ENCODE peak calls at places on chromosomes 13 and 19, in four cellular contexts. S is stimulated activated CD4-positive, alpha-beta T cell treated with anti-CD3 and anti-CD28 coated beads, Interleukin-2, amount 100 ng/mL, for 48 hours; X is progenitor cell of endocrine pancreas; J is ovary. U is an unnamed sample.

GRCh38 chr13:91112191-91112579 is 235.3 kb upstream of the MIR17HG start:
- DNase-seq in S (no peak), X (no peak), J (no peak), U (no peak)

GRCh38 chr19:47280183-47280797 is 5.6 kb downstream of the INAFM1 start:
- DNase-seq in S (peak; percentile 65), X (no peak), J (peak; percentile 43), U (peak; percentile 24)

GRCh38 chr13:28040977-28041376 is 52.5 kb upstream of the URAD start:
- DNase-seq in S (no peak), X (no peak), J (no peak), U (no peak)

GRCh38 chr13:48178126-48178525 is 54.9 kb upstream of the ITM2B start:
- DNase-seq in S (no peak), X (no peak), J (no peak), U (no peak)

GRCh38 chr13:112510987-112511715 is 76.8 kb downstream of the TUBGCP3 start:
- DNase-seq in S (no peak), X (no peak), J (no peak), U (no peak)

GRCh38 chr13:41500501-41500900 is 43.2 kb downstream of the RGCC start:
- DNase-seq in S (no peak), X (no peak), J (no peak), U (peak; percentile 19)

GRCh38 chr19:54415208-54415900 is at the start of gene TTYH1:
- DNase-seq in S (peak; percentile 30), X (peak; percentile 56), J (no peak), U (no peak)

GRCh38 chr19:16631465-16631864 is 3.5 kb upstream of the MED26 start:
- DNase-seq in S (no peak), X (no peak), J (no peak), U (no peak)

GRCh38 chr13:52599037-52599852 is 43.0 kb upstream of the HNRNPA1L2 start:
- DNase-seq in S (no peak), X (no peak), J (no peak), U (no peak)

GRCh38 chr13:93364166-93364565 is 137.6 kb downstream of the GPC6 start:
- DNase-seq in S (no peak), X (no peak), J (no peak), U (no peak)

GRCh38 chr13:77384999-77385398 is 58.1 kb upstream of the MYCBP2 start:
- DNase-seq in S (no peak), X (no peak), J (no peak), U (no peak)